ENCODE peak calls at places on chromosomes 5 and 9, in five cellular contexts. X is stimulated activated naive CD8-positive, alpha-beta T cell treated with anti-CD3 and anti-CD28 coated beads, Interleukin-15, Interleukin-2, amounts not matched to agents 100 U/mL and 50 U/mL, for 24 hours; M is activated CD8-positive, alpha-beta T cell treated with anti-CD3 and anti-CD28 coated beads for 36 hours; S is effector memory CD8-positive, alpha-beta T cell; O is activated naive CD8-positive, alpha-beta T cell treated with anti-CD3 and anti-CD28 coated beads, Interleukin-2, amount 10 ng/mL, durations not matched to agents 7 days and 5 days. T is an unnamed sample.

GRCh38 chr9:134358026-134358967 is 32.0 kb downstream of the RXRA start:
- ATAC-seq in X (no peak), M (no peak), S (no peak), O (no peak), T (no peak)

GRCh38 chr5:173538654-173539053 is 77.8 kb downstream of the BOD1 start:
- ATAC-seq in O (no peak), M (no peak), S (no peak), X (no peak), T (no peak)

GRCh38 chr5:78504726-78505431 is 143.7 kb downstream of the LHFPL2 start:
- ATAC-seq in O (no peak), M (no peak), X (no peak), S (no peak), T (no peak)

GRCh38 chr9:104849023-104849422 is 78.9 kb downstream of the ABCA1 start:
- ATAC-seq in O (no peak), M (no peak), S (no peak), X (no peak), T (no peak)

GRCh38 chr5:72511371-72512178 is 4.4 kb upstream of the ZNF366 start:
- ATAC-seq in M (peak; percentile 39), O (no peak), X (peak; percentile 33), S (no peak), T (no peak)

GRCh38 chr5:139676951-139677367 is 28.8 kb downstream of the CXXC5 start:
- ATAC-seq in M (no peak), S (no peak), X (no peak), O (no peak), T (no peak)

GRCh38 chr9:29440449-29440848 is 1867.2 kb upstream of the C9orf72 start:
- ATAC-seq in S (no peak), M (no peak), X (no peak), O (no peak), T (no peak)

GRCh38 chr9:90830977-90831376 is 29.4 kb downstream of the SYK start:
- ATAC-seq in M (no peak), X (no peak), O (no peak), S (no peak), T (no peak)

GRCh38 chr5:109390188-109390587 is 19.6 kb downstream of the PJA2 start:
- ATAC-seq in O (no peak), X (no peak), S (no peak), M (no peak), T (no peak)

GRCh38 chr5:43603535-43604363 is 769 bp downstream of the NNT start:
- ATAC-seq in O (peak; percentile 63), M (peak; percentile 81), X (peak; percentile 80), S (peak; percentile 77), T (peak; percentile 82)

GRCh38 chr9:109264865-109265532 is 55.9 kb downstream of the EPB41L4B start:
- ATAC-seq in S (no peak), M (no peak), O (no peak), X (no peak), T (no peak)

GRCh38 chr5:172616730-172617129 is 24.3 kb upstream of the NEURL1B start:
- ATAC-seq in M (no peak), S (no peak), X (no peak), O (no peak), T (no peak)

GRCh38 chr5:167643616-167644015 is 647.8 kb upstream of the WWC1 start:
- ATAC-seq in S (no peak), O (no peak), M (no peak), X (no peak), T (no peak)

GRCh38 chr9:129996161-129996849 is 46.7 kb downstream of the FNBP1 start:
- ATAC-seq in X (no peak), M (no peak), S (no peak), O (no peak), T (peak; percentile 1)

GRCh38 chr9:105828596-105829213 is 134.4 kb downstream of the TMEM38B start:
- ATAC-seq in O (no peak), M (no peak), X (no peak), S (no peak), T (no peak)

GRCh38 chr5:142601432-142601831 is 84.5 kb downstream of the FGF1 start:
- ATAC-seq in X (no peak), M (no peak), O (no peak), S (no peak), T (no peak)

GRCh38 chr9:133089271-133089671 is 27.5 kb downstream of the CEL start:
- ATAC-seq in O (peak; percentile 57), X (peak; percentile 21), S (peak; percentile 27), M (peak; percentile 53), T (no peak)

GRCh38 chr9:86093788-86094555 is 5.4 kb downstream of the GOLM1 start:
- ATAC-seq in S (no peak), X (no peak), O (no peak), M (no peak), T (no peak)

GRCh38 chr5:34007116-34007674 is 655 bp downstream of the AMACR start:
- ATAC-seq in M (no peak), X (no peak), O (no peak), S (no peak), T (no peak)

GRCh38 chr9:134172198-134173126 is 8.1 kb upstream of the RNU6ATAC start:
- ATAC-seq in S (no peak), M (no peak), X (no peak), O (no peak), T (no peak)

GRCh38 chr5:157271740-157272271 is 5.9 kb downstream of the CYFIP2 start:
- ATAC-seq in S (peak; percentile 90), X (peak; percentile 90), M (peak; percentile 80), O (peak; percentile 87), T (peak; percentile 86)

GRCh38 chr5:120435129-120435528 is 29.0 kb upstream of the PRR16 start:
- ATAC-seq in M (no peak), S (no peak), O (no peak), X (no peak), T (no peak)

GRCh38 chr9:130266236-130267098 is 907 bp downstream of the HMCN2 start:
- ATAC-seq in M (no peak), X (no peak), S (no peak), O (no peak), T (no peak)

GRCh38 chr9:120764476-120764875 is 28.7 kb downstream of the FBXW2 start:
- ATAC-seq in O (no peak), M (no peak), S (no peak), X (no peak), T (no peak)

GRCh38 chr9:128828719-128829452 is 708 bp downstream of the SPOUT1 start:
- ATAC-seq in X (peak; percentile 1), M (peak; percentile 3), S (peak; percentile 11), O (no peak), T (no peak)

GRCh38 chr5:110258460-110258859 is 468.0 kb downstream of the TMEM232 start:
- ATAC-seq in O (no peak), M (no peak), S (no peak), X (peak; percentile 65), T (no peak)

GRCh38 chr9:136713555-136713949 is 1.2 kb downstream of the DIPK1B start:
- ATAC-seq in X (no peak), S (no peak), O (no peak), M (no peak), T (no peak)

GRCh38 chr5:1836176-1836890 is 35.1 kb downstream of the NDUFS6 start:
- ATAC-seq in X (no peak), M (no peak), O (no peak), S (no peak), T (no peak)

GRCh38 chr9:121736147-121736721 is 84.8 kb downstream of the DAB2IP start:
- ATAC-seq in O (no peak), X (no peak), S (no peak), M (no peak), T (no peak)

GRCh38 chr9:94287877-94288513 is 28.9 kb downstream of the ZNF169 start:
- ATAC-seq in S (no peak), X (no peak), M (no peak), O (no peak), T (no peak)

GRCh38 chr5:154394328-154394727 is 51.5 kb upstream of the SAP30L start:
- ATAC-seq in S (no peak), O (no peak), M (no peak), X (no peak), T (no peak)

GRCh38 chr5:134051305-134051704 is 46.5 kb upstream of the VDAC1 start:
- ATAC-seq in M (peak; percentile 39), X (peak; percentile 75), O (no peak), S (no peak), T (no peak)

GRCh38 chr5:75320341-75320740 is 16.7 kb upstream of the HMGCR start:
- ATAC-seq in S (no peak), X (no peak), M (no peak), O (no peak), T (no peak)

GRCh38 chr5:65126192-65126591 is 355.5 kb downstream of the ADAMTS6 start:
- ATAC-seq in O (no peak), S (no peak), X (no peak), M (no peak), T (no peak)

GRCh38 chr5:96075579-96076289 is 114.1 kb upstream of the ELL2 start:
- ATAC-seq in S (no peak), X (no peak), M (no peak), O (no peak), T (no peak)

GRCh38 chr9:70420267-70421019 is 6.0 kb upstream of the KLF9 start:
- ATAC-seq in M (peak; percentile 15), S (no peak), X (peak; percentile 12), O (peak; percentile 37), T (peak; percentile 45)

GRCh38 chr5:135436856-135437795 is 10.0 kb downstream of the DCANP1 start:
- ATAC-seq in S (no peak), M (no peak), X (no peak), O (no peak), T (no peak)

GRCh38 chr9:78428640-78429039 is 131.7 kb downstream of the PSAT1 start:
- ATAC-seq in S (no peak), X (no peak), O (no peak), M (no peak), T (no peak)